ENCODE peak calls at places on chromosomes 16 and 17, in seven cellular contexts. M is Daoy; U is T-helper 17 cell; T is CD8-positive, alpha-beta T cell; R is T-helper 2 cell; S is cardiac fibroblast; L is suprapubic skin. I is an unnamed sample.

GRCh38 chr17:79629548-79630049 is 18.7 kb upstream of the RBFOX3 start:
- DNase-seq in M (no peak), U (no peak), T (no peak), R (no peak), S (no peak), L (no peak), I (no peak)

GRCh38 chr16:81170824-81171223 is 67.7 kb upstream of the BCO1 start:
- DNase-seq in M (no peak), U (no peak), T (no peak), R (no peak), S (no peak), L (no peak), I (peak; percentile 58)

GRCh38 chr17:81664051-81664470 is 2.3 kb downstream of the OXLD1 start:
- DNase-seq in M (peak; percentile 46), U (no peak), T (no peak), R (no peak), S (peak; percentile 16), L (no peak), I (no peak)

GRCh38 chr16:69107311-69107962 is 2.0 kb downstream of the HAS3 start:
- DNase-seq in M (peak; percentile 27), U (no peak), T (no peak), R (no peak), S (no peak), L (no peak), I (no peak)

GRCh38 chr17:68011199-68011665 is 15.0 kb upstream of the C17orf58 start:
- DNase-seq in M (peak; percentile 54), U (peak; percentile 60), T (peak; percentile 73), R (peak; percentile 49), S (peak; percentile 46), L (no peak), I (no peak)

GRCh38 chr17:80248894-80249710 is 11.6 kb upstream of the RNF213 start:
- DNase-seq in M (no peak), U (no peak), T (no peak), R (no peak), S (no peak), L (no peak), I (no peak)

GRCh38 chr16:583470-583814 is 6.4 kb upstream of the RAB40C start:
- DNase-seq in M (no peak), U (no peak), T (no peak), R (no peak), S (no peak), L (no peak), I (no peak)

GRCh38 chr17:47987240-47987835 is 16.4 kb downstream of the CDK5RAP3 start:
- DNase-seq in M (peak; percentile 48), U (no peak), T (no peak), R (no peak), S (no peak), L (no peak), I (no peak)

GRCh38 chr17:63258785-63259184 is 187.3 kb downstream of the CYB561 start:
- DNase-seq in M (no peak), U (no peak), T (no peak), R (no peak), S (no peak), L (no peak), I (no peak)

GRCh38 chr16:88965411-88965810 is 11.6 kb downstream of the CBFA2T3 start:
- DNase-seq in M (no peak), U (no peak), T (no peak), R (no peak), S (no peak), L (no peak), I (no peak)

GRCh38 chr16:85171004-85171808 is 58.9 kb upstream of the CIBAR2 start:
- DNase-seq in M (no peak), U (no peak), T (no peak), R (no peak), S (no peak), L (no peak), I (no peak)

GRCh38 chr17:69969897-69970296 is 105.1 kb upstream of the KCNJ16 start:
- DNase-seq in M (no peak), U (no peak), T (no peak), R (no peak), S (no peak), L (no peak), I (no peak)

GRCh38 chr17:77497578-77497934 is 356.8 kb downstream of the SEC14L1 start:
- DNase-seq in M (no peak), U (no peak), T (no peak), R (no peak), S (no peak), L (peak; percentile 63), I (no peak)

GRCh38 chr16:3431779-3432219 is 11.5 kb downstream of the ZNF597 start:
- DNase-seq in M (peak; percentile 53), U (peak; percentile 12), T (peak; percentile 72), R (peak; percentile 32), S (peak; percentile 20), L (no peak), I (no peak)

GRCh38 chr16:1137604-1138003 is 15.3 kb upstream of the CACNA1H start:
- DNase-seq in M (peak; percentile 92), U (no peak), T (no peak), R (no peak), S (no peak), L (no peak), I (no peak)

GRCh38 chr17:81713556-81714411 is 1.7 kb downstream of the SLC25A10 start:
- DNase-seq in M (no peak), U (no peak), T (no peak), R (no peak), S (no peak), L (no peak), I (no peak)

GRCh38 chr17:79792984-79793923 is 3.6 kb downstream of the CBX8 start:
- DNase-seq in M (no peak), U (no peak), T (no peak), R (no peak), S (no peak), L (no peak), I (peak; percentile 66)

GRCh38 chr17:28347261-28347891 is 10.0 kb downstream of the POLDIP2 start:
- DNase-seq in M (peak; percentile 93), U (no peak), T (no peak), R (no peak), S (peak; percentile 92), L (no peak), I (no peak)

GRCh38 chr17:83191388-83192160 is 112.2 kb downstream of the METRNL start:
- DNase-seq in M (no peak), U (no peak), T (peak; percentile 35), R (no peak), S (no peak), L (peak; percentile 65), I (no peak)

GRCh38 chr17:48314716-48315115 is 115.3 kb downstream of the SKAP1 start:
- DNase-seq in M (no peak), U (no peak), T (no peak), R (no peak), S (no peak), L (no peak), I (no peak)

GRCh38 chr17:32564325-32564724 is 77.5 kb downstream of the CDK5R1 start:
- DNase-seq in M (no peak), U (no peak), T (no peak), R (no peak), S (no peak), L (no peak), I (no peak)

GRCh38 chr17:9541718-9542117 is 33.9 kb downstream of the STX8 start:
- DNase-seq in M (no peak), U (no peak), T (no peak), R (no peak), S (no peak), L (no peak), I (no peak)

GRCh38 chr17:69012895-69013805 is 47.6 kb downstream of the ABCA9 start:
- DNase-seq in M (peak; percentile 2), U (no peak), T (no peak), R (no peak), S (peak; percentile 70), L (no peak), I (no peak)

GRCh38 chr17:58529275-58529674 is 14.8 kb upstream of the MTMR4 start:
- DNase-seq in M (no peak), U (no peak), T (no peak), R (no peak), S (no peak), L (no peak), I (no peak)

GRCh38 chr16:13561276-13561675 is 358.7 kb upstream of the ERCC4 start:
- DNase-seq in M (no peak), U (no peak), T (no peak), R (no peak), S (no peak), L (no peak), I (no peak)

GRCh38 chr17:14078027-14078426 is 8.7 kb downstream of the COX10 start:
- DNase-seq in M (no peak), U (no peak), T (no peak), R (no peak), S (no peak), L (no peak), I (no peak)

GRCh38 chr16:75027520-75028300 is 28.9 kb downstream of the ZNRF1 start:
- DNase-seq in M (no peak), U (no peak), T (no peak), R (no peak), S (no peak), L (no peak), I (no peak)

GRCh38 chr16:84763629-84764028 is 56.2 kb upstream of the CRISPLD2 start:
- DNase-seq in M (no peak), U (no peak), T (no peak), R (no peak), S (no peak), L (no peak), I (no peak)

GRCh38 chr16:14111713-14112538 is 40.8 kb downstream of the MRTFB start:
- DNase-seq in M (peak; percentile 23), U (no peak), T (no peak), R (no peak), S (peak; percentile 33), L (no peak), I (no peak)

GRCh38 chr17:10799407-10799806 is 4.5 kb downstream of the TMEM238L start:
- DNase-seq in M (no peak), U (no peak), T (no peak), R (no peak), S (no peak), L (no peak), I (no peak)

GRCh38 chr17:17807440-17807839 is 29.3 kb downstream of the SREBF1 start:
- DNase-seq in M (no peak), U (no peak), T (no peak), R (no peak), S (no peak), L (no peak), I (no peak)

GRCh38 chr16:66512589-66513404 is 37.1 kb downstream of the TK2 start:
- DNase-seq in M (peak; percentile 58), U (no peak), T (no peak), R (no peak), S (peak; percentile 79), L (no peak), I (no peak)

GRCh38 chr17:18129041-18129502 is 20.5 kb downstream of the MYO15A start:
- DNase-seq in M (peak; percentile 69), U (no peak), T (no peak), R (no peak), S (peak; percentile 34), L (no peak), I (no peak)

GRCh38 chr17:58364270-58364942 is 12.4 kb upstream of the SUPT4H1 start:
- DNase-seq in M (no peak), U (no peak), T (no peak), R (no peak), S (no peak), L (no peak), I (no peak)

GRCh38 chr17:45692661-45693060 is 91.5 kb upstream of the CRHR1 start:
- DNase-seq in M (no peak), U (no peak), T (no peak), R (no peak), S (no peak), L (no peak), I (no peak)

I was measured in H1.